ENCODE peak calls at places on chromosomes 3 and 15, in six cellular contexts. X is A549, Q is H1, L is HCT116, R is GM12878, N is HepG2. O is an unnamed sample.

GRCh38 chr15:76391847-76392246 is 55.3 kb downstream of the ISL2 start:
- DNase-seq in X (no peak), Q (no peak), L (no peak), R (no peak), N (no peak), O (no peak)

GRCh38 chr3:99872633-99873254 is 55.1 kb downstream of the CMSS1 start:
- DNase-seq in X (no peak), Q (no peak), L (no peak), R (peak), N (no peak), O (peak)

GRCh38 chr3:171156455-171157005 is 130.0 kb upstream of the SLC2A2 start:
- DNase-seq in X (peak), Q (no peak), L (no peak), R (no peak), N (peak), O (no peak)

GRCh38 chr15:68334661-68335124 is 57.1 kb downstream of the FEM1B start:
- DNase-seq in X (no peak), Q (no peak), L (no peak), R (no peak), N (no peak), O (no peak)

GRCh38 chr15:34776706-34777105 is 18.6 kb downstream of the ACTC1 start:
- DNase-seq in X (no peak), Q (no peak), L (no peak), R (no peak), N (no peak), O (no peak)

GRCh38 chr15:41622901-41623300 is 37.3 kb upstream of the MGA start:
- DNase-seq in X (no peak), Q (no peak), L (no peak), R (no peak), N (no peak), O (no peak)

GRCh38 chr3:31358473-31359075 is 174.2 kb upstream of the STT3B start:
- DNase-seq in X (no peak), Q (no peak), L (no peak), R (no peak), N (no peak), O (no peak)

GRCh38 chr3:177473903-177474302 is 276.6 kb upstream of the TBL1XR1 start:
- DNase-seq in X (no peak), Q (no peak), L (no peak), R (no peak), N (no peak), O (no peak)

GRCh38 chr15:40630313-40630712 is 36.3 kb downstream of the KNL1 start:
- DNase-seq in X (no peak), Q (no peak), L (no peak), R (no peak), N (no peak), O (no peak)

GRCh38 chr15:77456746-77457618 is 36.3 kb downstream of the HMG20A start:
- DNase-seq in X (no peak), Q (no peak), L (no peak), R (no peak), N (no peak), O (no peak)

GRCh38 chr3:111229301-111229700 is 157.7 kb downstream of the NECTIN3 start:
- DNase-seq in X (no peak), Q (no peak), L (no peak), R (no peak), N (no peak), O (no peak)

GRCh38 chr15:101110681-101111569 is 140.9 kb downstream of the CHSY1 start:
- DNase-seq in X (no peak), Q (no peak), L (no peak), R (no peak), N (no peak), O (no peak)

GRCh38 chr3:149964296-149964695 is 6.4 kb downstream of the PFN2 start:
- DNase-seq in X (no peak), Q (no peak), L (no peak), R (no peak), N (no peak), O (no peak)

GRCh38 chr3:133821767-133822638 is 16.4 kb downstream of the SRPRB start:
- DNase-seq in X (no peak), Q (peak), L (peak), R (no peak), N (peak), O (no peak)

GRCh38 chr3:45988100-45988761 is 7.4 kb downstream of the FYCO1 start:
- DNase-seq in X (no peak), Q (no peak), L (no peak), R (no peak), N (no peak), O (peak)

GRCh38 chr3:45974686-45975085 is 20.9 kb downstream of the FYCO1 start:
- DNase-seq in X (no peak), Q (no peak), L (no peak), R (no peak), N (no peak), O (no peak)

GRCh38 chr3:182682263-182683229 is 110.8 kb upstream of the ATP11B start:
- DNase-seq in X (peak), Q (no peak), L (no peak), R (peak), N (peak), O (peak)

GRCh38 chr15:52247481-52247880 is 48.1 kb downstream of the MYO5C start:
- DNase-seq in X (no peak), Q (no peak), L (no peak), R (no peak), N (no peak), O (no peak)

GRCh38 chr3:131125684-131126083 is 99.0 kb downstream of the NEK11 start:
- DNase-seq in X (no peak), Q (no peak), L (no peak), R (no peak), N (no peak), O (no peak)

GRCh38 chr15:91852741-91853500 is 587 bp upstream of the SLCO3A1 start:
- DNase-seq in X (peak), Q (no peak), L (no peak), R (no peak), N (peak), O (peak)

GRCh38 chr15:65790692-65791334 is 1.3 kb downstream of the DENND4A start:
- DNase-seq in X (peak), Q (no peak), L (no peak), R (no peak), N (no peak), O (peak)

GRCh38 chr3:111853071-111853470 is 6.0 kb upstream of the PHLDB2 start:
- DNase-seq in X (no peak), Q (no peak), L (no peak), R (no peak), N (no peak), O (no peak)

GRCh38 chr3:123038751-123039150 is 11.2 kb upstream of the SEMA5B start:
- DNase-seq in X (no peak), Q (no peak), L (no peak), R (no peak), N (no peak), O (no peak)

GRCh38 chr15:31172606-31173005 is 71.1 kb upstream of the TRPM1 start:
- DNase-seq in X (no peak), Q (no peak), L (no peak), R (no peak), N (no peak), O (no peak)

GRCh38 chr3:107106316-107106715 is 270.9 kb upstream of the CCDC54 start:
- DNase-seq in X (peak), Q (no peak), L (peak), R (no peak), N (no peak), O (no peak)

GRCh38 chr3:194247350-194247740 is 103.8 kb downstream of the CPN2 start:
- DNase-seq in X (no peak), Q (no peak), L (no peak), R (no peak), N (no peak), O (no peak)

GRCh38 chr3:101635954-101636798 is 40.8 kb downstream of the ZBTB11 start:
- DNase-seq in X (peak), Q (no peak), L (peak), R (peak), N (peak), O (peak)

GRCh38 chr3:136074546-136074945 is 109.0 kb downstream of the PPP2R3A start:
- DNase-seq in X (peak), Q (no peak), L (no peak), R (no peak), N (no peak), O (no peak)

GRCh38 chr15:80709542-80709941 is 14.4 kb downstream of the ABHD17C start:
- DNase-seq in X (no peak), Q (no peak), L (no peak), R (no peak), N (no peak), O (no peak)

GRCh38 chr3:125289429-125289828 is 76.9 kb upstream of the SLC12A8 start:
- DNase-seq in X (no peak), Q (no peak), L (no peak), R (no peak), N (no peak), O (peak)

GRCh38 chr3:9911863-9912262 is 5.0 kb upstream of the IL17RC start:
- DNase-seq in X (no peak), Q (no peak), L (no peak), R (no peak), N (no peak), O (peak)

GRCh38 chr3:186991470-186991869 is 61.1 kb downstream of the ST6GAL1 start:
- DNase-seq in X (no peak), Q (no peak), L (no peak), R (no peak), N (no peak), O (no peak)

GRCh38 chr3:146550743-146551510 is 6.5 kb upstream of the PLSCR1 start:
- DNase-seq in X (peak), Q (no peak), L (peak), R (no peak), N (no peak), O (peak)

GRCh38 chr15:37888356-37888755 is 46.1 kb upstream of the TMCO5A start:
- DNase-seq in X (no peak), Q (no peak), L (no peak), R (no peak), N (no peak), O (no peak)

GRCh38 chr3:193055352-193055751 is 137.7 kb upstream of the MB21D2 start:
- DNase-seq in X (no peak), Q (no peak), L (no peak), R (no peak), N (no peak), O (no peak)

GRCh38 chr15:84917452-84917851 is 33.0 kb downstream of the SLC28A1 start:
- DNase-seq in X (no peak), Q (no peak), L (no peak), R (no peak), N (no peak), O (no peak)

DNA sequence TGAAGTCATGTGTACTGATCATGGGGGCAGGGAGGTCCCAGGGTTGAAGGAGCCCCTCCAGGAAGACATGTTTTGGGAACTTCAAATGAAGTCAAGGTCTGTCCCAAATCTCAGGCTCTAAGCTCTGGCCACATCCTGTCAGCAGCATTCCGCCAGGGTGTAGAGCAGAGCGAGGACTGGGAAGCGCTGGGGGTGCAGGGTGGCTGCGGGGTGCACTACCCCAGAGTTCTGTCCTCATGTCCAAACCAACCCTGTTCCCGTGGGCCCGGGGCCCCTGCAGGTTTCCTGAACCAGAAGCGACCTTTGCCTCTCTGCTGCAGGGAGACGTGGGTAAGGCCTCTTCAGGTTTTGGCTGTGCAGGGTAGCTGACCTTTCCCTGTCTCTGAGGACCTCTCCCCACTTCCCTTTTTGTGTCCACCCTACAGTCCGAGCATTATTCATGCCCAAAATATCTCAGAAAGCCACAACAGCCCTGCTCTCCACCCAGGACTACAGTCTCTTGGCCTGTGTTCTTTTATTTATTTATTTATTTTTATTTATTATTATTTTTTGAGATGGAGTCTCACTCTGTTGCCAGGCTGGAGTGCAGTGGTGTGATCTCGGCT is 26.6 kb upstream of the FLNB start:
- DNase-seq in X (no peak), Q (no peak), L (no peak), R (no peak), N (no peak), O (peak)
- H3K4me3 ChIP-seq in X (no peak), Q (no peak), L (no peak), R (no peak), N (no peak), O (no peak)

DNA sequence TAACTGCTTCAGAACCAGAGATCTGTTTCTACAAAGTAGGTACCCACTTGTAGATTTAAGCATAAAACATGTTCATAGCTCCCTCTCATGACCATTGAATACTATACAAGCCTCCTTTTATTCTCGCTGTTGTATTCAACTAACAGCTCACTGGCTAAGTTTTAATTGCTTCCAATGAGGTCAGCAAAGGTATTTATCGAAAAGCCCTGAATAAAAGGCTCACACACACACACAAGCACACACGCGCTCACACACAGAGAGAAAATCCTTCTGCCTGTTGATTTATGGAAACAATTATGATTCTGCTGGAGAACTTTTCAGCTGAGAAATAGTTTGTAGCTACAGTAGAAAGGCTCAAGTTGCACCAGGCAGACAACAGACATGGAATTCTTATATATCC is at the start of gene FGF7:
- DNase-seq in X (no peak), Q (no peak), L (no peak), R (no peak), N (peak), O (peak)
- TF ChIP-seq MAX in X (no peak), Q (no peak), L (no peak), R (no peak), N (no peak), O (no peak)

GRCh38 chr15:70558406-70559222 is 204.7 kb downstream of the UACA start:
- DNase-seq in X (no peak), Q (no peak), L (no peak), R (no peak), N (no peak), O (no peak)

GRCh38 chr15:70557506-70558258 is 205.7 kb downstream of the UACA start:
- DNase-seq in X (no peak), Q (no peak), L (no peak), R (no peak), N (no peak), O (no peak)

GRCh38 chr15:70556804-70557203 is 206.6 kb downstream of the UACA start:
- DNase-seq in X (no peak), Q (no peak), L (no peak), R (no peak), N (no peak), O (no peak)

GRCh38 chr15:70556376-70556775 is 207.0 kb downstream of the UACA start:
- DNase-seq in X (no peak), Q (no peak), L (no peak), R (no peak), N (no peak), O (no peak)

GRCh38 chr15:70555713-70556112 is 207.6 kb downstream of the UACA start:
- DNase-seq in X (no peak), Q (no peak), L (no peak), R (no peak), N (no peak), O (peak)
- TF ChIP-seq CTCF in X (no peak), Q (no peak), L (no peak), R (no peak), N (no peak), O (no peak)

DNA sequence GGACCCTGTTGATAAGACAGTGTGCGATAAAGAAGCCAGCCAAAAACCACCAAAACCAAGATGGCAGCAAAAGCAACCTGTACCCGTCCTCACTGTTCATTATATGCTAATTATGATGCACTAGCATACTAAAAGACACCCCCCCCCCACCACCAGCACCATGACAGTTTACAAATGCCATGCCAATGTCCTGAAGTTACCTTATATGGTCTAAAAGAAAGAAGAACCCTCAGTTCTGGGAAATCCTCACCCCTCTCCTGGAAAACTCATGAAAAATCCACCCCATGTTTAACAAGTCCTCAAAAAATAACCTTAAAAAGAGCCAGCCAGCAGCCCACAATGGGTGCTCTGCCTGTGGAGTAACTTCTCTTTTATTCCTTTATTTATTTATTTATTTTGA is 48.4 kb upstream of the ZNF280D start:
- DNase-seq in X (no peak), Q (no peak), L (no peak), R (no peak), N (no peak), O (no peak)
- H3K4me3 ChIP-seq in X (no peak), Q (no peak), L (no peak), R (no peak), N (no peak), O (no peak)

DNA sequence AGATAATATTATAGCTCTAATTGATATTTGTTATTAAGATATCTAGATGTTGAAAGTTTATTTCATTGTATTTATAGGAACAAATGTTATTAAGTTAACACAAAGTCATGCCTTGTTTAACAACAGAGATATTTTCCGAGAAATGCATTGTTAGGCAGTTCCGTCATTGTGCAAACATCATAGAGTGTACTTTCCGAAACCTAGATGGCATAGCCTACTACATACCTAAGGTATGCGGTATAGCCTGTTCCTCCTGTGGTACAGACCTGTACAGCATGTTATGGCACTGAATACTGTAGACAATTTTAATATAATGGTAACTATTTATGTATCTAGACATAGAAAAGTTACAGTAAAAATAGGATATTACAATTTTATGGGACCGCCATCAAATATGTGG is 114.3 kb downstream of the NAALADL2 start:
- DNase-seq in X (no peak), Q (no peak), L (no peak), R (no peak), N (peak), O (no peak)
- TF ChIP-seq MAX in X (no peak), Q (no peak), L (no peak), R (no peak), N (no peak), O (no peak)

GRCh38 chr15:62164500-62165028 is 521 bp downstream of the C2CD4B start:
- DNase-seq in X (peak), Q (no peak), L (no peak), R (no peak), N (no peak), O (no peak)

GRCh38 chr15:62165793-62166380 is 802 bp upstream of the C2CD4B start:
- DNase-seq in X (no peak), Q (no peak), L (no peak), R (no peak), N (no peak), O (no peak)

GRCh38 chr15:62163397-62163796 is 1.7 kb downstream of the C2CD4B start:
- DNase-seq in X (no peak), Q (no peak), L (no peak), R (no peak), N (no peak), O (no peak)

GRCh38 chr15:62165029-62165792 is at the start of gene C2CD4B:
- DNase-seq in X (peak), Q (no peak), L (no peak), R (no peak), N (no peak), O (peak)

DNA sequence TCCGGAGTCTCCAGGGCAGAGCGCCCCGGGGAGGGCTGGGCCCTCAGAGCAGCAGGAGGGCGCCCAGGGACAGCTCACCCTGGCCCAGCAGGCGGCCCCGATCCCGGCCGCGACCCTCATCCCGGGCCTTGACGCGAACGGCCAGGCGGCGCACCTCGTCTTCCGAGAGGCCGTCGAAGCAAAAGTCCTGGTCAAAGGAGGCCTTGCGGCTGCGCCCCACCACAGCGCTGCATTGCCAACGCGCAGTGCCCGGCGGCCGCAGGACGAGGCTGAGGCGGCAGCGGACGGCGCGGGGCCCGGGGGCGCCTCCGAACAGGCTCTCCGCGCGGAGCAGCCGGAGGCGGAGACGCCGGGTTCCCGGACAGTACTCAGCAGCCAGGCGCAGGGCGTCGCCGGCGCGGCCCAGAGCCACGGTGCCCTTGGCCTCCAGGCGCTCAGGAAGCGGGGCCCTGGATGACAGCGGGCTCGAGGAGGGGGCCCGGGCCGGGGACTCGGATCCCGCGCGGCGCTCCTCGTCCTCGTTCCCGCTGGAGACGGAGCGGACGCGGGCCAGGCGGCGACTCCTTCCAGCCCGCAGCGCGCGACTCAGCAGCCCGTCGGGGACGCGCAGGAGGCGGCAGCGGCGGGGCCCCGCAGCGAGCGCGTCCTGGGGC is 1.1 kb downstream of the C2CD4B start:
- DNase-seq in X (peak), Q (no peak), L (no peak), R (no peak), N (no peak), O (no peak)
- TF ChIP-seq CTCF in X (no peak), Q (no peak), L (no peak), R (no peak), N (no peak), O (no peak)